ENCODE peak calls at places on chromosomes 12 and 14, in seven cellular contexts. One of them, this sample, is unnamed.

GRCh38 chr14:78136695-78137094 is 33.5 kb upstream of the NRXN3 start:
- DNase-seq in uterus: no peak
- DNase-seq in left ventricle myocardium inferior: no peak
- DNase-seq in fibroblast of lung: peak
- DNase-seq in fibroblast of mammary gland: no peak
- DNase-seq in brain microvascular endothelial cell: no peak
- DNase-seq in body of pancreas: no peak
- DNase-seq in this sample: no peak

GRCh38 chr12:112676526-112676925 is 115.0 kb upstream of the RPH3A start:
- DNase-seq in uterus: no peak
- DNase-seq in left ventricle myocardium inferior: no peak
- DNase-seq in fibroblast of lung: no peak
- DNase-seq in fibroblast of mammary gland: no peak
- DNase-seq in brain microvascular endothelial cell: no peak
- DNase-seq in body of pancreas: no peak
- DNase-seq in this sample: no peak

GRCh38 chr12:1815814-1816729 is 4.3 kb upstream of the LRTM2 start:
- DNase-seq in uterus: no peak
- DNase-seq in left ventricle myocardium inferior: no peak
- DNase-seq in fibroblast of lung: no peak
- DNase-seq in fibroblast of mammary gland: no peak
- DNase-seq in brain microvascular endothelial cell: no peak
- DNase-seq in body of pancreas: no peak
- DNase-seq in this sample: no peak

GRCh38 chr14:91934554-91935285 is 12.8 kb downstream of the FBLN5 start:
- DNase-seq in uterus: peak
- DNase-seq in left ventricle myocardium inferior: no peak
- DNase-seq in fibroblast of lung: no peak
- DNase-seq in fibroblast of mammary gland: no peak
- DNase-seq in brain microvascular endothelial cell: no peak
- DNase-seq in body of pancreas: peak
- DNase-seq in this sample: no peak

GRCh38 chr12:8886515-8887284 is 27.6 kb upstream of the PHC1 start:
- DNase-seq in uterus: no peak
- DNase-seq in left ventricle myocardium inferior: no peak
- DNase-seq in fibroblast of lung: no peak
- DNase-seq in fibroblast of mammary gland: no peak
- DNase-seq in brain microvascular endothelial cell: no peak
- DNase-seq in body of pancreas: no peak
- DNase-seq in this sample: no peak

GRCh38 chr14:76336876-76337275 is 39.1 kb upstream of the ESRRB start:
- DNase-seq in uterus: no peak
- DNase-seq in left ventricle myocardium inferior: no peak
- DNase-seq in fibroblast of lung: no peak
- DNase-seq in fibroblast of mammary gland: no peak
- DNase-seq in brain microvascular endothelial cell: no peak
- DNase-seq in body of pancreas: no peak
- DNase-seq in this sample: no peak

GRCh38 chr14:76191297-76191696 is 39.6 kb downstream of the GPATCH2L start:
- DNase-seq in uterus: no peak
- DNase-seq in left ventricle myocardium inferior: no peak
- DNase-seq in fibroblast of lung: no peak
- DNase-seq in fibroblast of mammary gland: no peak
- DNase-seq in brain microvascular endothelial cell: no peak
- DNase-seq in body of pancreas: no peak
- DNase-seq in this sample: no peak

GRCh38 chr12:100128509-100128908 is 14.2 kb downstream of the BLTP3B start:
- DNase-seq in uterus: peak
- DNase-seq in left ventricle myocardium inferior: peak
- DNase-seq in fibroblast of lung: peak
- DNase-seq in fibroblast of mammary gland: peak
- DNase-seq in brain microvascular endothelial cell: no peak
- DNase-seq in body of pancreas: peak
- DNase-seq in this sample: peak

GRCh38 chr14:56666716-56667115 is 87.1 kb downstream of the TMEM260 start:
- DNase-seq in uterus: no peak
- DNase-seq in left ventricle myocardium inferior: no peak
- DNase-seq in fibroblast of lung: peak
- DNase-seq in fibroblast of mammary gland: peak
- DNase-seq in brain microvascular endothelial cell: peak
- DNase-seq in body of pancreas: no peak
- DNase-seq in this sample: peak

GRCh38 chr12:34599530-34600513 is 577.5 kb downstream of the ALG10 start:
- DNase-seq in uterus: no peak
- DNase-seq in left ventricle myocardium inferior: no peak
- DNase-seq in fibroblast of lung: no peak
- DNase-seq in fibroblast of mammary gland: no peak
- DNase-seq in brain microvascular endothelial cell: no peak
- DNase-seq in body of pancreas: peak
- DNase-seq in this sample: no peak

GRCh38 chr14:61753631-61754030 is 8.6 kb upstream of the SNAPC1 start:
- DNase-seq in uterus: no peak
- DNase-seq in left ventricle myocardium inferior: no peak
- DNase-seq in fibroblast of lung: no peak
- DNase-seq in fibroblast of mammary gland: peak
- DNase-seq in brain microvascular endothelial cell: no peak
- DNase-seq in body of pancreas: no peak
- DNase-seq in this sample: peak
- TF ChIP-seq CTCF in uterus: no peak
- TF ChIP-seq CTCF in left ventricle myocardium inferior: no peak
- TF ChIP-seq CTCF in fibroblast of lung: no peak
- TF ChIP-seq CTCF in fibroblast of mammary gland: peak
- TF ChIP-seq CTCF in brain microvascular endothelial cell: peak
- TF ChIP-seq CTCF in body of pancreas: no peak
- TF ChIP-seq CTCF in this sample: no peak

DNA sequence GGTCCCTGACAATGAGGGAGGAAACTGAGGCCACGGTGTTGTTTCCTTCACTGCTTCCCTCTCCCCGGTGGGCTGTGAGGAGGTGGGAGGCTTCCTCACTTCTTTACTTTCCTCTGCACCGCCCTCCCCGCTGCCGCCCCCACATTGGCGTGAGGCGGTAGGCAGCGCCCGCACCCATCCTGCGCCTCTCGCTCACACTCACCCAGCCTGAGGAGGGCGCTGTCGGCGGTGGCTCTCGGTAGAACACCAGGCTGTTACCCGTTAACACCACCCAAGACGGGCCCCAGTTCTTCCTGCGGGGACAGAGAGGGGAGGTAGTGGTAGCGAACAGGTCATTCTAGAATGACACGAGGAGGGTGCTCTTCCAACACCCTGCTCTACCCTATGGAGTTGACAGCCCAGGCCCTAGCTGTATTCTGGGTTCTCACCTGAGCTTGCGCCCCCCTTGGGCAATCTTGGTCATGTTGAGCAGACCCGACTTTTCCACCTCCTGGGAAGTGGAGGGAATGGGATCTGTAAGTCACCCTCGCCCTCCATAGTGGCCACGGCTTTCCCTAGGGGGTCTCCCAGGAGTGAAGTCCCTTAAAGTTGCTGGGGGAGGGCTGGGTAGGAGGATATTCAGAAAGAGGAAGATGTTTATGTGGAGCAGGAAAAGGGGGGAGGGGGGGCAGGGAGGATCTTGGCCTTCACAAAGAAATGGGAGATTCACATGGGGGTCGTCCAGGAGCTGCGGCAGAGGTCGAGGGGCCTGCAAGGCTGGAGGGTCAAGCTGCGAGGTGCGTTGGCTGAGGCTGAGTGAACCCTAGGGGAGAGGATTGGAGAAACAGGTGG is 3.3 kb downstream of the ARHGAP9 start:
- DNase-seq in uterus: no peak
- DNase-seq in left ventricle myocardium inferior: no peak
- DNase-seq in fibroblast of lung: no peak
- DNase-seq in fibroblast of mammary gland: no peak
- DNase-seq in brain microvascular endothelial cell: no peak
- DNase-seq in body of pancreas: peak
- DNase-seq in this sample: no peak
- H3K4me3 ChIP-seq in uterus: peak
- H3K4me3 ChIP-seq in left ventricle myocardium inferior: peak
- H3K4me3 ChIP-seq in fibroblast of lung: peak
- H3K4me3 ChIP-seq in fibroblast of mammary gland: no peak
- H3K4me3 ChIP-seq in brain microvascular endothelial cell: no peak
- H3K4me3 ChIP-seq in body of pancreas: peak
- H3K4me3 ChIP-seq in this sample: no peak

GRCh38 chr12:94141892-94142291 is 6.5 kb upstream of the PLXNC1 start:
- DNase-seq in uterus: no peak
- DNase-seq in left ventricle myocardium inferior: no peak
- DNase-seq in fibroblast of lung: no peak
- DNase-seq in fibroblast of mammary gland: no peak
- DNase-seq in brain microvascular endothelial cell: no peak
- DNase-seq in body of pancreas: no peak
- DNase-seq in this sample: no peak

GRCh38 chr12:94139816-94140215 is 8.6 kb upstream of the PLXNC1 start:
- DNase-seq in uterus: no peak
- DNase-seq in left ventricle myocardium inferior: no peak
- DNase-seq in fibroblast of lung: no peak
- DNase-seq in fibroblast of mammary gland: no peak
- DNase-seq in brain microvascular endothelial cell: no peak
- DNase-seq in body of pancreas: no peak
- DNase-seq in this sample: no peak

GRCh38 chr12:94143444-94143843 is 4.9 kb upstream of the PLXNC1 start:
- DNase-seq in uterus: no peak
- DNase-seq in left ventricle myocardium inferior: no peak
- DNase-seq in fibroblast of lung: no peak
- DNase-seq in fibroblast of mammary gland: no peak
- DNase-seq in brain microvascular endothelial cell: no peak
- DNase-seq in body of pancreas: no peak
- DNase-seq in this sample: no peak

GRCh38 chr12:94141004-94141764 is 7.2 kb upstream of the PLXNC1 start:
- DNase-seq in uterus: no peak
- DNase-seq in left ventricle myocardium inferior: no peak
- DNase-seq in fibroblast of lung: no peak
- DNase-seq in fibroblast of mammary gland: no peak
- DNase-seq in brain microvascular endothelial cell: no peak
- DNase-seq in body of pancreas: no peak
- DNase-seq in this sample: no peak

GRCh38 chr12:94140556-94140955 is 7.8 kb upstream of the PLXNC1 start:
- DNase-seq in uterus: no peak
- DNase-seq in left ventricle myocardium inferior: no peak
- DNase-seq in fibroblast of lung: no peak
- DNase-seq in fibroblast of mammary gland: peak
- DNase-seq in brain microvascular endothelial cell: no peak
- DNase-seq in body of pancreas: no peak
- DNase-seq in this sample: no peak
- TF ChIP-seq CTCF in uterus: no peak
- TF ChIP-seq CTCF in left ventricle myocardium inferior: peak
- TF ChIP-seq CTCF in fibroblast of lung: no peak
- TF ChIP-seq CTCF in fibroblast of mammary gland: peak
- TF ChIP-seq CTCF in brain microvascular endothelial cell: peak
- TF ChIP-seq CTCF in body of pancreas: no peak
- TF ChIP-seq CTCF in this sample: peak

DNA sequence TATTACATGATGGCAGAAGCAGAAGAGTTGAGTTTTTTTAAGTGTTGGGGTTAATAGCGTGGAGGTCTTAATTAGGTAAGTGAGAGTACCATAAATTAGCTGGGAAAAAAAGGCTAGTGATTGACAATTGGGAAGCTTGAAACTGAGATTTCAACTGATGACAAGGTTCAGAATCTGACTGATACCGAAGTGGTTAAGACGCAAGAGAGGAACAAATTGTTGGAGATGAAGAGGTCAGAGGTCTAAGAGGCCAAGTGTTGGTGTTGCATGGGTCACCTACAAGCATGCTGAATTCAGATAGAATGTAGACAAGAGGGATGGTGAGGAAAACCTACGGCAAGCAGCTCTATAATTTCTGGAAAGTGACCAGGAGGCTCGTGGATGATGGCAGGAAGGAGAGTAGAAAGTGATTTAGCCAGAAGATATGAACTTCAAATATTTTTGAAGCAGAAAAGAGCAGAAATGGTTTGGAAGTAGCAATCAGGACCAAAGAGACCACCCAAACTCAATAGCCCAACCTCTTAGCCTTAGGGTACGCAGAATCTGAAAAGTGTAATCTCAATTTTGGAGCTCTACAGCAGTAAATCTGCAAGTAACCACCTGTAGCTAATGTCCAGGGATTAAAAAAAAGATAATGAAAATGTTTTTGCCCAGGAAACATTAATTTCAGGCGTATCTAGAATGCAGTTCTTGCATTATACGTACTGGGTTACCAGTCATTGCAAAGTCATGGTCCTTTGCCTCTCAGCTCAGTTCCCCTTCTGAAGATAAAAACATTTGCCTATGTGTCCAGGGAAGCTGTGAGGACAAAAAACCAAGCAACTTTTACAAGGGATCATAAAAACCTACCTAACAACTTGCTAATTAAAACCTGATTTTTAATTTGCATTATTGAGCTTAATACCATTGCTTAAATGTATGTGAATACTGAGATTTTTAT is 1.7 kb upstream of the TMPO start:
- DNase-seq in uterus: no peak
- DNase-seq in left ventricle myocardium inferior: no peak
- DNase-seq in fibroblast of lung: no peak
- DNase-seq in fibroblast of mammary gland: no peak
- DNase-seq in brain microvascular endothelial cell: no peak
- DNase-seq in body of pancreas: no peak
- DNase-seq in this sample: no peak
- H3K4me3 ChIP-seq in uterus: no peak
- H3K4me3 ChIP-seq in left ventricle myocardium inferior: peak
- H3K4me3 ChIP-seq in fibroblast of lung: peak
- H3K4me3 ChIP-seq in fibroblast of mammary gland: no peak
- H3K4me3 ChIP-seq in brain microvascular endothelial cell: peak
- H3K4me3 ChIP-seq in body of pancreas: no peak
- H3K4me3 ChIP-seq in this sample: no peak

DNA sequence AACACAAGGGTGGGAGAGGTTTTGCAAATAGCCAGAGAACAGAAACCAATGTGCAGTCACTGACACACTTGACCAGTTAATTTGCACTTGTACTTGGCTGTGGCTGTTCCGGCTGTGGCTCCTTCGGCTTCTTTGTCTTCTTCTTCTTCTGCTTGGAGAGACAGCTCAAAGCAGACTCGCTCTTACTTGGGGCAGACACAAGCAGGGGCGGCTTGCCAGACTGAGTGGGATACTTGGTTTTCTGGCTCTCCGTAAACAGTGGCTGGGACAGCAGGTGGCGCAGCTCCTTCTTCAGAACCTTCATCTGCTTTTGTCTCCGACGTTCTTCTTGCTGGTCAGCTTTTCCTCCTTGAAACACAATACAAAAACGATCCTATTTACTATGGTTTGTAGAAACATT is 25.0 kb downstream of the OTUB2 start:
- DNase-seq in uterus: peak
- DNase-seq in left ventricle myocardium inferior: peak
- DNase-seq in fibroblast of lung: peak
- DNase-seq in fibroblast of mammary gland: peak
- DNase-seq in brain microvascular endothelial cell: peak
- DNase-seq in body of pancreas: peak
- DNase-seq in this sample: peak
- TF ChIP-seq CTCF in uterus: peak
- TF ChIP-seq CTCF in left ventricle myocardium inferior: peak
- TF ChIP-seq CTCF in fibroblast of lung: peak
- TF ChIP-seq CTCF in fibroblast of mammary gland: peak
- TF ChIP-seq CTCF in brain microvascular endothelial cell: peak
- TF ChIP-seq CTCF in body of pancreas: peak
- TF ChIP-seq CTCF in this sample: peak